ENCODE peak calls at places on chromosomes 16 and 17, in seven cellular contexts. One of them, this sample, is unnamed.

GRCh38 chr17:59165933-59166342 is 10.4 kb downstream of the PRR11 start:
- DNase-seq in uterus: no peak
- DNase-seq in lower lobe of right lung: no peak
- DNase-seq in ascending aorta: no peak
- DNase-seq in trophoblast cell: peak
- DNase-seq in left lung: no peak
- DNase-seq in sigmoid colon: no peak
- DNase-seq in this sample: peak

GRCh38 chr17:42282478-42283080 is 5.7 kb upstream of the STAT5A start:
- DNase-seq in left lung: no peak
- DNase-seq in trophoblast cell: no peak
- DNase-seq in sigmoid colon: peak
- DNase-seq in lower lobe of right lung: no peak
- DNase-seq in uterus: no peak
- DNase-seq in ascending aorta: no peak
- DNase-seq in this sample: no peak

GRCh38 chr17:78019367-78019975 is 61.0 kb downstream of the TNRC6C start:
- DNase-seq in left lung: no peak
- DNase-seq in sigmoid colon: no peak
- DNase-seq in lower lobe of right lung: no peak
- DNase-seq in trophoblast cell: no peak
- DNase-seq in uterus: no peak
- DNase-seq in ascending aorta: no peak
- DNase-seq in this sample: no peak

GRCh38 chr16:28316056-28316455 is 23.7 kb downstream of the SBK1 start:
- DNase-seq in trophoblast cell: no peak
- DNase-seq in uterus: no peak
- DNase-seq in sigmoid colon: no peak
- DNase-seq in lower lobe of right lung: peak
- DNase-seq in left lung: no peak
- DNase-seq in ascending aorta: no peak
- DNase-seq in this sample: no peak

GRCh38 chr17:41510251-41511065 is 5.0 kb upstream of the KRT13 start:
- DNase-seq in trophoblast cell: no peak
- DNase-seq in sigmoid colon: no peak
- DNase-seq in lower lobe of right lung: no peak
- DNase-seq in left lung: no peak
- DNase-seq in ascending aorta: no peak
- DNase-seq in uterus: no peak
- DNase-seq in this sample: no peak

GRCh38 chr16:27240948-27241531 is 27.5 kb downstream of the NSMCE1 start:
- DNase-seq in left lung: peak
- DNase-seq in uterus: peak
- DNase-seq in trophoblast cell: no peak
- DNase-seq in lower lobe of right lung: peak
- DNase-seq in ascending aorta: no peak
- DNase-seq in sigmoid colon: peak
- DNase-seq in this sample: no peak

GRCh38 chr16:51133130-51133529 is 17.9 kb downstream of the SALL1 start:
- DNase-seq in left lung: no peak
- DNase-seq in uterus: no peak
- DNase-seq in trophoblast cell: no peak
- DNase-seq in sigmoid colon: no peak
- DNase-seq in ascending aorta: no peak
- DNase-seq in lower lobe of right lung: no peak
- DNase-seq in this sample: no peak

GRCh38 chr17:83154311-83155127 is 75.1 kb downstream of the METRNL start:
- DNase-seq in left lung: no peak
- DNase-seq in trophoblast cell: no peak
- DNase-seq in ascending aorta: no peak
- DNase-seq in uterus: no peak
- DNase-seq in sigmoid colon: peak
- DNase-seq in lower lobe of right lung: no peak
- DNase-seq in this sample: no peak

GRCh38 chr16:29877266-29877961 is 14.4 kb upstream of the CDIPT start:
- DNase-seq in lower lobe of right lung: peak
- DNase-seq in trophoblast cell: no peak
- DNase-seq in sigmoid colon: no peak
- DNase-seq in uterus: no peak
- DNase-seq in ascending aorta: no peak
- DNase-seq in left lung: peak
- DNase-seq in this sample: no peak

GRCh38 chr17:79353548-79353947 is 257.3 kb downstream of the RBFOX3 start:
- DNase-seq in sigmoid colon: no peak
- DNase-seq in left lung: no peak
- DNase-seq in trophoblast cell: no peak
- DNase-seq in uterus: no peak
- DNase-seq in lower lobe of right lung: no peak
- DNase-seq in ascending aorta: no peak
- DNase-seq in this sample: no peak

GRCh38 chr16:78005881-78006280 is 16.5 kb upstream of the CLEC3A start:
- DNase-seq in trophoblast cell: no peak
- DNase-seq in left lung: no peak
- DNase-seq in ascending aorta: no peak
- DNase-seq in uterus: no peak
- DNase-seq in sigmoid colon: no peak
- DNase-seq in lower lobe of right lung: no peak
- DNase-seq in this sample: no peak

GRCh38 chr16:57888128-57888527 is 82.8 kb downstream of the CNGB1 start:
- DNase-seq in left lung: no peak
- DNase-seq in uterus: no peak
- DNase-seq in trophoblast cell: no peak
- DNase-seq in lower lobe of right lung: no peak
- DNase-seq in sigmoid colon: no peak
- DNase-seq in ascending aorta: no peak
- DNase-seq in this sample: no peak

GRCh38 chr16:57889960-57890751 is 80.8 kb downstream of the CNGB1 start:
- DNase-seq in uterus: no peak
- DNase-seq in lower lobe of right lung: no peak
- DNase-seq in sigmoid colon: no peak
- DNase-seq in trophoblast cell: no peak
- DNase-seq in ascending aorta: no peak
- DNase-seq in left lung: no peak
- DNase-seq in this sample: no peak

GRCh38 chr16:57887711-57888110 is 83.2 kb downstream of the CNGB1 start:
- DNase-seq in lower lobe of right lung: no peak
- DNase-seq in ascending aorta: no peak
- DNase-seq in left lung: no peak
- DNase-seq in trophoblast cell: no peak
- DNase-seq in sigmoid colon: no peak
- DNase-seq in uterus: no peak
- DNase-seq in this sample: no peak

GRCh38 chr16:57889522-57889921 is 81.4 kb downstream of the CNGB1 start:
- DNase-seq in sigmoid colon: no peak
- DNase-seq in lower lobe of right lung: no peak
- DNase-seq in left lung: no peak
- DNase-seq in trophoblast cell: no peak
- DNase-seq in uterus: no peak
- DNase-seq in ascending aorta: no peak
- DNase-seq in this sample: no peak

DNA sequence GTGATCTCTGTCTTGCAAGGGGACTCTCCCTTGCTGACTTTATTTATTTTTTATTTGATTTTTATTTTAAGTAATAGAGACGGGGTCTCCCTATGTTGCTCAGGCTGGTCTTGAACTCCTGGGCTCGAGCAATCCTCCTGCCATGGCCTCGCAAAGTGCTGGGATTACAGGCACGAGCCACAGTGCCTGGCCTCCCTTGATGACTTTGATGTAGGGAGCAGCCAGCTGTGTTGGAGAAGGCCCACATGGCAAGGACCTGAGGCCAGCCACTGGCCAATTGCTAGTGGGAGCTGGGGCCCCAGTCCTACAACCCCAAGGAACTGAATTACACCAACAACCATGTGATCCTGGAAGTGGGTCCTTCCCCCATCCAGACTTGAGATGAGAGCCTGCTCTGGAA is 81.8 kb downstream of the CNGB1 start:
- DNase-seq in trophoblast cell: no peak
- DNase-seq in uterus: no peak
- DNase-seq in lower lobe of right lung: no peak
- DNase-seq in ascending aorta: no peak
- DNase-seq in left lung: no peak
- DNase-seq in sigmoid colon: no peak
- DNase-seq in this sample: no peak
- H3K27ac ChIP-seq in trophoblast cell: no peak
- H3K27ac ChIP-seq in uterus: no peak
- H3K27ac ChIP-seq in lower lobe of right lung: no peak
- H3K27ac ChIP-seq in ascending aorta: no peak
- H3K27ac ChIP-seq in left lung: peak
- H3K27ac ChIP-seq in sigmoid colon: no peak
- H3K27ac ChIP-seq in this sample: no peak

GRCh38 chr16:13808075-13808474 is 111.9 kb upstream of the ERCC4 start:
- DNase-seq in ascending aorta: no peak
- DNase-seq in lower lobe of right lung: no peak
- DNase-seq in uterus: no peak
- DNase-seq in sigmoid colon: no peak
- DNase-seq in left lung: no peak
- DNase-seq in trophoblast cell: no peak
- DNase-seq in this sample: no peak

GRCh38 chr16:13809765-13810164 is 110.2 kb upstream of the ERCC4 start:
- DNase-seq in ascending aorta: no peak
- DNase-seq in lower lobe of right lung: no peak
- DNase-seq in left lung: no peak
- DNase-seq in uterus: no peak
- DNase-seq in trophoblast cell: no peak
- DNase-seq in sigmoid colon: no peak
- DNase-seq in this sample: no peak

DNA sequence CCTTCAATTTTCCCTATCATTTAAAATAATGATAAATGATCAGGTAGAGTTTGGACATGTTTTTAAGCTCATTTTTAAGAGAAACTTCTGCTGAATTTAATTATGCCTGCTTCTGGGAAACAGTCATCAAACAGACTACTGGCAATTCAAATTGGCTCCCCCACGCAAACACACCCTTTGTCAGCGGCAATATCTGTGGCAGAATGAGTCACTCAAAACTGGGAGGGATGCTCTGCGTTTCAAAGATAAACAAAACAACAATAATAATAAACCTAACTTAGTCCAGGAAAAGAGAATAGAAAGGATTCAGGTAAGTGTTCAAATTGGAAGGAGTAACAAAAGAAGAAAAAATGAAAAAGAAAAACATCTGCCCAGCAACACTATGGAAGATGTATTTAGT is 108.1 kb upstream of the ERCC4 start:
- DNase-seq in left lung: no peak
- DNase-seq in sigmoid colon: no peak
- DNase-seq in lower lobe of right lung: no peak
- DNase-seq in trophoblast cell: no peak
- DNase-seq in uterus: no peak
- DNase-seq in ascending aorta: no peak
- DNase-seq in this sample: no peak
- H3K27ac ChIP-seq in left lung: no peak
- H3K27ac ChIP-seq in sigmoid colon: no peak
- H3K27ac ChIP-seq in lower lobe of right lung: no peak
- H3K27ac ChIP-seq in trophoblast cell: no peak
- H3K27ac ChIP-seq in uterus: no peak
- H3K27ac ChIP-seq in ascending aorta: no peak
- H3K27ac ChIP-seq in this sample: no peak

DNA sequence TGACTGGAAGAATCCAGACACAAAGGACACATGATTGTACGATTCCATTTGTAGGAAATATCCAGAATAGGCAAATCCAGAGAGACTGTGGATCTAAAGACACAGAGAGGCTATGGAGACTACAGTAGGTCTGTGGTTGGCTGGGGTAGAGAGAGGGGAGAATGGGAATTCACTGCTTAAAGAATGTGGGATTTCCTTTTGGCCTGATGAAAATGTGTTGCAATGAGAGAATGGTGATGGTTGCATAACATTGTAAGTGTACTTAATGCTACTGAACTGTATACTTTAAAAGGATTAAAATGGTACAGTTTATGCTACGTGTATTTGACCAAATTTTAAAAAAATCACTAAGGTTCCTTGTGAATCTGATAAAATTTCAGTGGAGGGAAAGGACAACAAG is 62.1 kb downstream of the GPRC5B start:
- DNase-seq in sigmoid colon: no peak
- DNase-seq in ascending aorta: no peak
- DNase-seq in uterus: no peak
- DNase-seq in trophoblast cell: no peak
- DNase-seq in lower lobe of right lung: no peak
- DNase-seq in left lung: no peak
- DNase-seq in this sample: no peak
- H3K27ac ChIP-seq in sigmoid colon: no peak
- H3K27ac ChIP-seq in ascending aorta: no peak
- H3K27ac ChIP-seq in uterus: no peak
- H3K27ac ChIP-seq in trophoblast cell: no peak
- H3K27ac ChIP-seq in lower lobe of right lung: no peak
- H3K27ac ChIP-seq in left lung: no peak
- H3K27ac ChIP-seq in this sample: no peak

GRCh38 chr17:33871720-33872535 is 383.2 kb upstream of the CCL2 start:
- DNase-seq in trophoblast cell: peak
- DNase-seq in ascending aorta: no peak
- DNase-seq in lower lobe of right lung: no peak
- DNase-seq in uterus: no peak
- DNase-seq in sigmoid colon: no peak
- DNase-seq in left lung: no peak
- DNase-seq in this sample: no peak
- H3K27ac ChIP-seq in trophoblast cell: no peak
- H3K27ac ChIP-seq in ascending aorta: no peak
- H3K27ac ChIP-seq in lower lobe of right lung: no peak
- H3K27ac ChIP-seq in uterus: no peak
- H3K27ac ChIP-seq in sigmoid colon: no peak
- H3K27ac ChIP-seq in left lung: no peak
- H3K27ac ChIP-seq in this sample: no peak